ENCODE peak calls at places on chromosomes 2 and 18, in six cellular contexts. X is sigmoid colon, M is spleen, O is H1, R is HCT116, N is GM23338. V is an unnamed sample.
A peak's percentile ranks its signal among the peaks of the same experiment; 100 is the strongest.

GRCh38 chr18:46770708-46771107 is 13.9 kb upstream of the ST8SIA5 start:
- DNase-seq in R (no peak), M (no peak), X (no peak), O (no peak), N (no peak), V (no peak)

GRCh38 chr2:46776687-46777327 is 138.8 kb downstream of the MCFD2 start:
- DNase-seq in N (peak; percentile 88), O (no peak), M (no peak), R (peak; percentile 54), X (no peak), V (no peak)

GRCh38 chr2:207768891-207769596 is 662 bp downstream of the FZD5 start:
- DNase-seq in X (peak; percentile 70), M (peak; percentile 91), O (peak; percentile 62), N (no peak), R (no peak), V (no peak)

GRCh38 chr2:148814853-148815419 is 60.1 kb upstream of the KIF5C start:
- DNase-seq in N (no peak), O (peak; percentile 26), R (no peak), M (no peak), X (no peak), V (no peak)

GRCh38 chr2:133262888-133263287 is 305.4 kb downstream of the NCKAP5 start:
- DNase-seq in X (no peak), N (peak; percentile 20), M (no peak), R (no peak), O (no peak), V (no peak)

GRCh38 chr2:110865188-110865587 is 132.8 kb downstream of the ACOXL start:
- DNase-seq in R (no peak), X (no peak), N (no peak), M (no peak), O (no peak), V (no peak)

GRCh38 chr2:73075477-73076373 is 4.2 kb upstream of the SFXN5 start:
- DNase-seq in R (no peak), N (no peak), X (peak; percentile 89), M (peak; percentile 73), O (no peak), V (no peak)

GRCh38 chr2:44304258-44304657 is 29.0 kb downstream of the SLC3A1 start:
- DNase-seq in N (no peak), M (no peak), R (no peak), O (no peak), X (no peak), V (no peak)

DNA sequence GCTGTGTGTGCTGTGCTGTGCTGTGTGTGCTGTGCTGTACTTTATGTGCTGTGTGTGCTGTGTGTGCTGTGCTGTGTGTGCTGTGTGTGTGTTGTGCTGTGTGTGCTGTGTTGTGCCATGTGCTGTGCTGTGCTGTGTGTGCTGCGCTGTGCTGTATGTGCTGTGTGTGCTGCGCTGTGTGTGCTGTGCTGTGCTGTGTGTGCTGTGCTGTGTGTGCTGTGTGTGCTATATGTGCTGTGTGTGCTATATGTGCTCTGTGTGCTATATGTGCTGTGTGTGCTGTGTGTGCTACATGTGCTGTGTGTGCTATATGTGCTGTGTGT is 30.6 kb upstream of the MAL start:
- DNase-seq in N (no peak), O (no peak), R (no peak), M (peak; percentile 50), X (no peak), V (no peak)
- H3K27me3 ChIP-seq in N (peaks cover 26% of the 10 kb centered on the region), O (peaks cover 2% of the 10 kb centered on the region), R (no peaks in the 10 kb centered on the region), M (no peaks in the 10 kb centered on the region), X (no peaks in the 10 kb centered on the region), V (no peaks in the 10 kb centered on the region)

GRCh38 chr2:3387644-3388411 is 8.3 kb downstream of the TRAPPC12 start:
- DNase-seq in R (no peak), M (no peak), O (no peak), N (no peak), X (no peak), V (peak; percentile 55)
- H3K36me3 ChIP-seq in R (peaks cover 15% of the 10 kb centered on the region), M (peaks cover 39% of the 10 kb centered on the region), O (peaks cover 20% of the 10 kb centered on the region), N (peaks cover 29% of the 10 kb centered on the region), X (peaks cover 58% of the 10 kb centered on the region), V (peaks cover 47% of the 10 kb centered on the region)

GRCh38 chr2:160695402-160696060 is 201.9 kb upstream of the RBMS1 start:
- DNase-seq in O (no peak), N (no peak), M (no peak), X (no peak), R (no peak), V (no peak)
- TF ChIP-seq POLR2AphosphoS5 in O (no peak), N (no peak), M (no peak), X (no peak), R (no peak), V (no peak)

GRCh38 chr2:218962859-218963492 is 3.5 kb downstream of the CDK5R2 start:
- DNase-seq in N (peak; percentile 98), X (no peak), R (peak; percentile 64), O (peak; percentile 99), M (no peak), V (no peak)
- H3K27me3 ChIP-seq in N (peaks cover 72% of the 10 kb centered on the region), X (peaks cover 53% of the 10 kb centered on the region), R (peaks cover 8% of the 10 kb centered on the region), O (peaks cover 44% of the 10 kb centered on the region), M (no peaks in the 10 kb centered on the region), V (peaks cover 59% of the 10 kb centered on the region)

GRCh38 chr2:76307495-76307894 is 596.8 kb upstream of the GCFC2 start:
- DNase-seq in N (no peak), X (no peak), M (no peak), O (no peak), R (no peak), V (no peak)

GRCh38 chr2:76314621-76315020 is 603.9 kb upstream of the GCFC2 start:
- DNase-seq in O (no peak), N (no peak), X (no peak), R (no peak), M (no peak), V (no peak)

GRCh38 chr2:76316691-76317090 is 606.0 kb upstream of the GCFC2 start:
- DNase-seq in R (no peak), O (no peak), N (no peak), M (no peak), X (no peak), V (no peak)

GRCh38 chr2:76310894-76311293 is 600.2 kb upstream of the GCFC2 start:
- DNase-seq in R (no peak), N (no peak), M (no peak), X (no peak), O (no peak), V (no peak)

DNA sequence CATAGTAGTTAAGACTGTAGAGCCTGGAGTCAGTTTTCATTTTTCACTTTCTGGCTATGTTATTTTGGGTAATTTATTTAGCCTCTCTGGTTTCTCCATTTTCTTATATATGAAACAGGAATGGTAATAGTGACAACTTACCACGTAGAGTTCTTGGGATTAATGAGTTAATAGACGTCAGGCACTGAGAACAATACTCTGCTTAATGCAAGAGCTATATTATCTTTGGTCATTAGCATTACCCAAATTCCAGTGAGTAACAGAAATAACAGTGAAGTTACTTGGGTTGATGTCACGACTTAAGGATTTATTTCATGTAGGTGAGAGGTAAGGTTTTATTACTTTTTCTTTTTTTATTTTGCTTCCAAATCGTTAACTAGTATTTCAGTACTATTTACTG is 601.0 kb upstream of the GCFC2 start:
- DNase-seq in X (no peak), O (no peak), N (no peak), R (no peak), M (no peak), V (no peak)
- H3K36me3 ChIP-seq in X (no peaks in the 10 kb centered on the region), O (no peaks in the 10 kb centered on the region), N (no peaks in the 10 kb centered on the region), R (no peaks in the 10 kb centered on the region), M (no peaks in the 10 kb centered on the region), V (no peaks in the 10 kb centered on the region)

V was measured in esophagus muscularis mucosa.